ENCODE peak calls at places on chromosomes 16 and 17, in four cellular contexts. I is HFF-Myc, V is BE2C, K is osteocyte. N is an unnamed sample.

GRCh38 chr17:55895112-55895759 is 144.4 kb downstream of the PCTP start:
- DNase-seq in I (no peak), V (no peak), K (no peak), N (no peak)

GRCh38 chr16:57991551-57992059 is 8.9 kb downstream of the ZNF319 start:
- DNase-seq in I (no peak), V (no peak), K (no peak), N (no peak)

GRCh38 chr17:38658741-38659345 is 15.9 kb downstream of the EPOP start:
- DNase-seq in I (no peak), V (no peak), K (no peak), N (no peak)

GRCh38 chr16:88781140-88782077 is 3.6 kb downstream of the PIEZO1 start:
- DNase-seq in I (no peak), V (no peak), K (no peak), N (no peak)

GRCh38 chr17:18184143-18185007 is 747 bp downstream of the ALKBH5 start:
- DNase-seq in I (no peak), V (peak; percentile 28), K (no peak), N (no peak)

GRCh38 chr17:81676906-81677305 is 6.7 kb downstream of the ARL16 start:
- DNase-seq in I (no peak), V (no peak), K (no peak), N (no peak)

GRCh38 chr17:1069847-1070246 is 72.9 kb downstream of the TIMM22 start:
- DNase-seq in I (no peak), V (no peak), K (no peak), N (no peak)

GRCh38 chr17:66464921-66465320 is 162.5 kb downstream of the PRKCA start:
- DNase-seq in I (no peak), V (no peak), K (no peak), N (no peak)

GRCh38 chr17:29155966-29156338 is 24.2 kb downstream of the MYO18A start:
- DNase-seq in I (no peak), V (no peak), K (no peak), N (no peak)

GRCh38 chr17:76701471-76701967 is 9.2 kb downstream of the MXRA7 start:
- DNase-seq in I (no peak), V (no peak), K (no peak), N (no peak)

GRCh38 chr17:10063730-10064221 is 134.6 kb downstream of the GAS7 start:
- DNase-seq in I (no peak), V (no peak), K (no peak), N (no peak)

GRCh38 chr16:25988089-25988488 is 296.3 kb downstream of the HS3ST4 start:
- DNase-seq in I (no peak), V (no peak), K (peak; percentile 62), N (no peak)

GRCh38 chr17:76545918-76546555 is 6.2 kb downstream of the PRCD start:
- DNase-seq in I (no peak), V (no peak), K (no peak), N (no peak)

GRCh38 chr17:73933164-73933766 is 270.2 kb upstream of the RPL38 start:
- DNase-seq in I (no peak), V (no peak), K (peak; percentile 51), N (peak; percentile 2)

GRCh38 chr16:54051821-54052220 is 234.8 kb downstream of the IRX3 start:
- DNase-seq in I (no peak), V (no peak), K (no peak), N (no peak)

GRCh38 chr17:45236002-45236606 is 14.4 kb downstream of the FMNL1 start:
- DNase-seq in I (no peak), V (no peak), K (no peak), N (no peak)
- TF ChIP-seq CTCF in I (no peak), V (no peak), K (peak; percentile 40), N (peak; percentile 33)

GRCh38 chr17:19578545-19578944 is 44.9 kb downstream of the SLC47A1 start:
- DNase-seq in I (no peak), V (no peak), K (no peak), N (no peak)
- TF ChIP-seq CTCF in I (no peak), V (no peak), K (no peak), N (no peak)

GRCh38 chr17:62692721-62693431 is 65.4 kb downstream of the MRC2 start:
- DNase-seq in I (no peak), V (peak; percentile 58), K (no peak), N (no peak)

GRCh38 chr17:62696726-62697490 is 69.4 kb downstream of the MRC2 start:
- DNase-seq in I (no peak), V (no peak), K (no peak), N (no peak)

GRCh38 chr17:62696256-62696655 is 68.8 kb downstream of the MRC2 start:
- DNase-seq in I (no peak), V (no peak), K (no peak), N (no peak)

GRCh38 chr17:62692159-62692651 is 64.7 kb downstream of the MRC2 start:
- DNase-seq in I (no peak), V (no peak), K (no peak), N (no peak)

DNA sequence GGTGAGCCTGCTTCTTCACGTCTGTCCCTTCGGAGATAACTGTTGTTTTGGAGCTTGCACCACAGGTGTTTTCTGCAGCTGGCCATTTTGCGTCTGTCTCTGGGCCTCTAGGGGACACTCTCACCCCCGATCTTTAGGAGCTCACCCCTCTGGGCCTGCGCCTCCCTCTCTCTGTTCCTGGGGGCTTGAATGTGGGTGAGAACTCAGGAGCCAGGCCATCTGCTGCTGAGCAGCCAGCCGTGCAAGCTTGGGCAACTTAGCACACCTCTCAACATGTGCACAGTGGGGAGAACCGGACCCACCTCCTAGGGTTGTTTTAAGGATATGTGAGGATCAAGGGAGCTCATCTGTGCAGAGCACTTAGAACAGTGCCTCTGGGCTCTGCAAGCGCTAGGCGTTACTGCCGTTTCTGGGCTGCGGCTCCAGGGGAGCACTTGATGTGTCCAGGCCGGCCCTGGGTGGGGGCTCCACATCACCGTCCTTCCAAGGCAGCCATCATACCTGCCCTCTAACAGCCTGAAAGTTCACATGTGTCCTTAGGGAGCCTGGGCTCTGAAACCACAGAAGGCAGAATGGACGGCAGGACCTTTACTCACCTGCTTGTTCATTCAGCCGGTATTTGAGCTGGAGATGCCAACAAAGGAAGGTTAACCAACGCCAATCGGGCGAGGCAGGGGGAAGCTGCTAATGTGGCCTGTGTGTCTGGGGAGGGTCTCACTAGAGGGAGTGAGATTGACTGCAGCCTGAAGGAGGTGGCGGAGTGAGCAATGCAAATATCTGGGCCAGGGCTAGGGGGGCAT is 66.3 kb downstream of the MRC2 start:
- DNase-seq in I (no peak), V (no peak), K (no peak), N (no peak)
- TF ChIP-seq CTCF in I (no peak), V (no peak), K (no peak), N (no peak)

DNA sequence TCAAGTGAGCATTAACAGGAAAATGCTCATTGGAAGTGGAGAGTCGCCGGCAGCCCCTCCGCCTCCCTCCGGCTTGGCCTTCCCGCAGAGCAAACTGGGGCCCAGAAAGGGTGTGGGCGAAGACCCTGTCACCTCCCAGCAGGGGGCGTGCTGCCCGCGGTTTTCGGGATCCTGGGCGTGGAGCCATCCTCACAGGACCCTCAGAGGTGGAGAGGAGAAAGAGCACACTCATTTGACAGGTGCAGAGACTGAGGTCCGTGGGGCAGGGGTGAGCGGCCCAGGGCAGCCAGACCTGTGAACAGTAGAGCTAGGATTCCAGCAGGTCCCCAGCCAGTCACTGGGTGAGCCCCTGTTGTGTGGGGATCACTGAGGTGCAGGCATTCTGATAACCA is 1002.9 kb downstream of the KCNJ18 start:
- DNase-seq in I (no peak), V (no peak), K (peak; percentile 83), N (no peak)
- TF ChIP-seq CTCF in I (peak; percentile 11), V (no peak), K (no peak), N (no peak)

GRCh38 chr17:14061666-14062560 is 7.4 kb upstream of the COX10 start:
- DNase-seq in I (peak; percentile 52), V (no peak), K (no peak), N (no peak)
- TF ChIP-seq CTCF in I (no peak), V (no peak), K (no peak), N (no peak)

GRCh38 chr17:57366177-57366557 is 109.8 kb downstream of the MSI2 start:
- DNase-seq in I (no peak), V (no peak), K (no peak), N (no peak)
- TF ChIP-seq CTCF in I (no peak), V (no peak), K (no peak), N (no peak)

GRCh38 chr16:711084-711483 is 3.8 kb upstream of the METRN start:
- DNase-seq in I (no peak), V (no peak), K (no peak), N (no peak)

GRCh38 chr16:710500-711075 is 4.3 kb upstream of the METRN start:
- DNase-seq in I (no peak), V (no peak), K (no peak), N (no peak)

GRCh38 chr16:708959-709358 is 3.4 kb upstream of the FBXL16 start:
- DNase-seq in I (no peak), V (no peak), K (no peak), N (no peak)

GRCh38 chr16:708019-708418 is 2.4 kb upstream of the FBXL16 start:
- DNase-seq in I (no peak), V (no peak), K (no peak), N (no peak)

DNA sequence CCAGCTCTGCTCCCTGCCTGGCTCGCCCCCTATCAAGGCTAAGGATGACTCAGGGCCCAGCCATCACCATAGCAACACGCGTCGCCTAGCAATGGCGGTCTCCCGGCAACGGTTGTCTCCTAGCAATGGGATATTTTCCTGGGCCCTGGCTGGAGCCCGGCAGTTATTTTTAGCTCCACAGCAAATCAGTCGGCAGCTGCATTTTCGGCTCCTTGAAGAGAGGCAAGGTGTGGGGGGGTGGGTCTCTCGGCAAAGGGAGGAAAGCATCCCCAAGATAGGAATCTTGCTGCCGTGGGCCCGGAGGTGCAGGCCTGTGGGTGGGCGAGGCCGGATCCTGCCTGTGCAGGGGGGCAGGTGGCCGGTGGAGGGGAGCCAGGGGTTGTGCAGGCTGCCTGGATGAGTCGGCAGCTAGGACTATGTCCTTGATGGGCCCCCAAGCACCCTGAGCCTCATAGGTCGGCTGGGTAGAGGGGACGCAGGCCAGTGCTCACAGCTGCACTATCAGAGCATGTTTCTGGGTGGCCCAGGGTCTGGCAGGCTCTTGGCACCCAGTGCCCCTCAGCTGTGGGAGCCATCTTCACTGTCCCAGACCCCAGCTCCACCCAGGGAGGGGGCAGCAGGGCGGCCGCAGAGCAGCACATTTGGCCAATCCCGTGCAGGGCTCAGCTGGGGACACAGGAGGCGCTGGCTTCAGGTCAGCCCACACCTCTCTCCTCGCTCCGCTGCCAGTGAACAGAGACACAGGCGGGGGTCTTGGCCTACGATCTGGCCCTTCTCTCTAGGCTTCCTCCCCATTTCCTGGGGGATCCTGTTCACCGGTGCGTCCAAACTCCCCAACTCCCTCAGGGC is 4.3 kb upstream of the FBXL16 start:
- DNase-seq in I (no peak), V (peak; percentile 95), K (no peak), N (no peak)
- TF ChIP-seq CTCF in I (no peak), V (no peak), K (no peak), N (no peak)